ENCODE peak calls at places on chromosome 19, in five cellular contexts. O is H1, C is HepG2, V is K562, G is GM12878. R is an unnamed sample.

GRCh38 chr19:7346488-7346971 is 2.2 kb upstream of the ARHGEF18 start:
- DNase-seq in O (no peak), C (peak), V (no peak), G (no peak), R (no peak)

GRCh38 chr19:46571495-46571894 is 29.6 kb upstream of the CALM3 start:
- DNase-seq in O (peak), C (peak), V (peak), G (no peak), R (peak)

GRCh38 chr19:51127755-51128154 is 3.0 kb downstream of the SIGLEC9 start:
- DNase-seq in O (no peak), C (no peak), V (peak), G (no peak), R (no peak)

GRCh38 chr19:58434217-58434616 is 5.7 kb downstream of the ZNF132 start:
- DNase-seq in O (no peak), C (no peak), V (no peak), G (no peak), R (peak)

GRCh38 chr19:47497073-47497766 is 13.2 kb upstream of the KPTN start:
- DNase-seq in O (no peak), C (no peak), V (peak), G (no peak), R (no peak)

GRCh38 chr19:50624949-50625600 is 14.6 kb downstream of the SYT3 start:
- DNase-seq in O (no peak), C (no peak), V (no peak), G (no peak), R (no peak)

GRCh38 chr19:56689198-56689597 is 17.6 kb upstream of the ZNF835 start:
- DNase-seq in O (no peak), C (no peak), V (no peak), G (no peak), R (no peak)

GRCh38 chr19:30719991-30720329 is 347.8 kb downstream of the ZNF536 start:
- DNase-seq in O (no peak), C (no peak), V (no peak), G (no peak), R (peak)

GRCh38 chr19:799076-799881 is 2.0 kb downstream of the PTBP1 start:
- DNase-seq in O (no peak), C (peak), V (peak), G (no peak), R (peak)

GRCh38 chr19:12052057-12052570 is 647 bp downstream of the ZNF878 start:
- DNase-seq in O (no peak), C (no peak), V (no peak), G (no peak), R (peak)

GRCh38 chr19:7670790-7671189 is 1.9 kb downstream of the RETN start:
- DNase-seq in O (no peak), C (no peak), V (no peak), G (no peak), R (peak)

GRCh38 chr19:47661571-47661970 is 51.7 kb upstream of the EHD2 start:
- DNase-seq in O (no peak), C (no peak), V (no peak), G (no peak), R (no peak)

GRCh38 chr19:46821512-46822359 is 28.9 kb downstream of the AP2S1 start:
- DNase-seq in O (no peak), C (no peak), V (no peak), G (no peak), R (no peak)

GRCh38 chr19:36120092-36120983 is 5.1 kb downstream of the TBCB start:
- DNase-seq in O (no peak), C (peak), V (no peak), G (no peak), R (no peak)

GRCh38 chr19:23346696-23347095 is 48.6 kb downstream of the ZNF91 start:
- DNase-seq in O (no peak), C (no peak), V (no peak), G (no peak), R (no peak)

GRCh38 chr19:17560205-17560595 is 4.8 kb downstream of the COLGALT1 start:
- DNase-seq in O (no peak), C (no peak), V (no peak), G (no peak), R (no peak)

GRCh38 chr19:30855475-30855874 is 483.3 kb downstream of the ZNF536 start:
- DNase-seq in O (no peak), C (no peak), V (no peak), G (no peak), R (no peak)

GRCh38 chr19:37243206-37243632 is 25.2 kb downstream of the ZNF383 start:
- DNase-seq in O (no peak), C (no peak), V (no peak), G (no peak), R (no peak)

GRCh38 chr19:48745208-48745995 is 1.3 kb downstream of the IZUMO1 start:
- DNase-seq in O (no peak), C (peak), V (peak), G (no peak), R (peak)

GRCh38 chr19:38952395-38953165 is 21.8 kb downstream of the MRPS12 start:
- DNase-seq in O (no peak), C (peak), V (peak), G (no peak), R (peak)

GRCh38 chr19:42495663-42496062 is 32.6 kb downstream of the CEACAM1 start:
- DNase-seq in O (no peak), C (no peak), V (no peak), G (no peak), R (no peak)

GRCh38 chr19:35395762-35396199 is 24.9 kb downstream of the GPR42 start:
- DNase-seq in O (no peak), C (peak), V (no peak), G (no peak), R (no peak)

GRCh38 chr19:55158848-55159793 is 1.6 kb upstream of the TNNI3 start:
- DNase-seq in O (no peak), C (no peak), V (peak), G (no peak), R (no peak)

GRCh38 chr19:39126593-39127187 is 1.1 kb downstream of the PAK4 start:
- DNase-seq in O (no peak), C (peak), V (no peak), G (no peak), R (no peak)

GRCh38 chr19:41377977-41378707 is 1.8 kb downstream of the TMEM91 start:
- DNase-seq in O (peak), C (no peak), V (peak), G (no peak), R (peak)

GRCh38 chr19:29964171-29964570 is 22.1 kb downstream of the URI1 start:
- DNase-seq in O (no peak), C (no peak), V (no peak), G (no peak), R (no peak)

GRCh38 chr19:51641648-51642047 is 5.0 kb downstream of the SIGLEC14 start:
- DNase-seq in O (no peak), C (no peak), V (no peak), G (no peak), R (no peak)

GRCh38 chr19:15534957-15535864 is 26.9 kb downstream of the CYP4F22 start:
- DNase-seq in O (no peak), C (no peak), V (no peak), G (no peak), R (no peak)

GRCh38 chr19:2223391-2223790 is 12.7 kb downstream of the PLEKHJ1 start:
- DNase-seq in O (no peak), C (no peak), V (no peak), G (no peak), R (no peak)
- H3K27ac ChIP-seq in O (no peak), C (no peak), V (no peak), G (no peak), R (no peak)

GRCh38 chr19:10817291-10818038 is 18.5 kb downstream of the TMED1 start:
- DNase-seq in O (no peak), C (no peak), V (no peak), G (no peak), R (peak)
- TF ChIP-seq CREB1 in O (no peak), C (no peak), V (no peak), G (no peak), R (no peak)

GRCh38 chr19:13171146-13171545 is 20.9 kb downstream of the IER2 start:
- DNase-seq in O (no peak), C (no peak), V (no peak), G (no peak), R (no peak)
- H3K27ac ChIP-seq in O (no peak), C (no peak), V (no peak), G (no peak), R (no peak)

GRCh38 chr19:33849551-33850147 is 53.0 kb downstream of the KCTD15 start:
- DNase-seq in O (no peak), C (no peak), V (no peak), G (no peak), R (no peak)
- TF ChIP-seq CREB1 in O (no peak), C (no peak), V (no peak), G (no peak), R (no peak)

DNA sequence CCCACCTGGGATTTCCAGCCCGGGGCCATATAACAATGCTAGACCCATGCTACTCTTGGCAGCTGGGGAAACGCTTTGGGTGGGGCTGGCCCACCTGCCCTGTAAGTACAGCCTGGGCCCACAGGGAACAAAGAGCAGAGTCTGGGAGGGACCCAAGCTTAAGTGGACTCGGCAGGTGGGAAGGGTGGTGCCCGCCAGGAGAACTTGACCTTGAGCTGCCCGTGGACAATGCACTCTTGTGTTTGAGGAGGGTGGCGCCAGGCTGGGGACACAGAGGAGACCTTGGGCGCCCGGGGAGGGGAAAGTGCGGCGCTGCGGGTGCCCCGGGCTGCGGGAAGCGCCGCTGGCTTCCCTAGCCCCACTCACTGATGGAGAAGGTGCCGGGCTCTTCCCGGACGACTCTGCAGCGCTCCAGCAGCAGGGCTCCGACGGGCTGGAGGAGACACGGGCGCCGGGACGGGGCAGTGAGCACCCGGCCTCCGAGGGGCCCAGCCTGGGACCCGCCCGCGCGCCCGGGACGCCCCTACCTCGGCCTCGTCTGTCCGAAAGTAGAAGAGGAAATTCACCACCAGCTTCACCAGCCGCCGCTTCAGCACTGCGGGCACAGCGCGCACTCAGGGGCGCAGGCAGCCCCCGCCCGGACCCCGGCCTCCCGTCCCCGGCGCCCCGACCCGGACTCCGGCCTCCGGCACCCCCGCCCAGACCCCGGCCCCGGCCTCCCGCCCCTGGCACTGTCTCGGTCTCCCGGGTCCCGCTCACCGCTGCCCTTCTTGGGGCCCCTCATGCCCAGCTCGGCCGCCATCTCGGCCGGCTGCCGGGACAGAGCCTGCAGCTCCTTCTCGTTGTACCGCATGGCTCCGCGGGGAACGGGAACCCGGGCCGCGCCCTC is 489 bp downstream of the PLEKHJ1 start:
- DNase-seq in O (no peak), C (peak), V (peak), G (no peak), R (peak)
- H3K27ac ChIP-seq in O (peak), C (peak), V (peak), G (peak), R (no peak)

GRCh38 chr19:3976495-3977241 is 5.8 kb upstream of the DAPK3 start:
- DNase-seq in O (no peak), C (no peak), V (no peak), G (no peak), R (peak)

GRCh38 chr19:3975637-3976087 is 4.8 kb upstream of the DAPK3 start:
- DNase-seq in O (no peak), C (no peak), V (no peak), G (no peak), R (peak)

GRCh38 chr19:3978145-3978544 is 7.1 kb downstream of the EEF2 start:
- DNase-seq in O (no peak), C (no peak), V (no peak), G (no peak), R (no peak)

GRCh38 chr19:3979289-3979673 is 6.0 kb downstream of the EEF2 start:
- DNase-seq in O (no peak), C (no peak), V (no peak), G (no peak), R (no peak)

GRCh38 chr19:3977242-3978143 is 6.6 kb upstream of the DAPK3 start:
- DNase-seq in O (no peak), C (no peak), V (no peak), G (no peak), R (peak)
- TF ChIP-seq CREB1 in O (no peak), C (no peak), V (peak), G (no peak), R (no peak)